ENCODE peak calls at places on chromosomes 11 and 22, in seven cellular contexts. F is A549, A is OCI-LY7, R is breast epithelium, V is lower lobe of right lung, S is HCT116, P is H9. W is an unnamed sample.

GRCh38 chr11:30859709-30860108 is 273.6 kb upstream of the MPPED2 start:
- DNase-seq in S (no peak), F (no peak), R (no peak), A (no peak), V (no peak), P (no peak), W (no peak)

GRCh38 chr11:86672007-86672621 is at the start of gene ME3:
- DNase-seq in V (peak), A (no peak), F (peak), S (no peak), R (peak), P (peak), W (peak)

GRCh38 chr22:20243545-20244249 is 24.4 kb downstream of the RTN4R start:
- DNase-seq in P (peak), R (peak), S (no peak), A (peak), V (peak), F (peak), W (no peak)

GRCh38 chr11:77779935-77780334 is 40.6 kb downstream of the RSF1 start:
- DNase-seq in F (no peak), S (no peak), A (no peak), V (no peak), P (no peak), R (no peak), W (peak)

GRCh38 chr11:74288161-74288560 is 23.3 kb downstream of the P4HA3 start:
- DNase-seq in F (peak), V (no peak), P (no peak), S (no peak), A (no peak), R (no peak), W (peak)

GRCh38 chr11:21567628-21568290 is 625.1 kb upstream of the ANO5 start:
- DNase-seq in P (no peak), V (no peak), F (no peak), S (no peak), R (no peak), A (no peak), W (no peak)

GRCh38 chr22:49147617-49148175 is 680.0 kb downstream of the BRD1 start:
- DNase-seq in S (no peak), V (no peak), R (no peak), P (no peak), F (no peak), A (no peak), W (no peak)

GRCh38 chr11:48064306-48064705 is 83.9 kb downstream of the PTPRJ start:
- DNase-seq in S (no peak), A (no peak), V (no peak), P (no peak), R (no peak), F (no peak), W (peak)

GRCh38 chr22:31491218-31491962 is 1.7 kb upstream of the EIF4ENIF1 start:
- DNase-seq in V (no peak), P (peak), S (no peak), F (no peak), R (no peak), A (no peak), W (no peak)

GRCh38 chr22:48827904-48828555 is 999.6 kb downstream of the BRD1 start:
- DNase-seq in V (no peak), P (no peak), F (no peak), R (no peak), S (no peak), A (no peak), W (no peak)

GRCh38 chr22:42719656-42720262 is 911 bp downstream of the A4GALT start:
- DNase-seq in R (no peak), P (no peak), F (no peak), A (peak), S (no peak), V (no peak), W (no peak)

GRCh38 chr11:110079726-110080125 is 13.5 kb upstream of the ZC3H12C start:
- DNase-seq in S (no peak), A (no peak), F (no peak), V (no peak), R (no peak), P (no peak), W (no peak)

GRCh38 chr11:134606251-134606650 is 194.2 kb upstream of the B3GAT1 start:
- DNase-seq in V (no peak), R (no peak), S (no peak), P (no peak), F (no peak), A (no peak), W (no peak)

GRCh38 chr11:13152736-13153541 is 124.7 kb upstream of the BMAL1 start:
- DNase-seq in R (no peak), F (peak), P (no peak), S (no peak), A (no peak), V (no peak), W (no peak)

GRCh38 chr11:95764267-95764898 is 25.2 kb downstream of the FAM76B start:
- DNase-seq in A (peak), V (no peak), S (peak), F (peak), P (no peak), R (no peak), W (no peak)

GRCh38 chr22:21755855-21756284 is 20.3 kb upstream of the YPEL1 start:
- DNase-seq in R (no peak), S (no peak), P (no peak), F (no peak), V (no peak), A (no peak), W (no peak)

GRCh38 chr11:96483550-96483949 is 93.7 kb downstream of the JRKL start:
- DNase-seq in A (no peak), S (no peak), R (no peak), P (no peak), V (no peak), F (no peak), W (no peak)

GRCh38 chr11:122791411-122791810 is 46.9 kb upstream of the CRTAM start:
- DNase-seq in S (no peak), V (no peak), F (no peak), R (no peak), A (no peak), P (no peak), W (peak)

GRCh38 chr22:48752451-48753380 is 1075.0 kb downstream of the BRD1 start:
- DNase-seq in V (no peak), S (no peak), R (no peak), A (no peak), F (no peak), P (peak), W (no peak)

GRCh38 chr11:103863497-103863896 is 172.9 kb upstream of the DDI1 start:
- DNase-seq in V (no peak), R (no peak), A (no peak), P (no peak), F (no peak), S (no peak), W (no peak)

GRCh38 chr11:134276396-134277175 is 407 bp downstream of the GLB1L3 start:
- DNase-seq in R (peak), P (peak), F (no peak), V (no peak), A (no peak), S (no peak), W (no peak)

GRCh38 chr22:23266780-23267179 is 86.5 kb downstream of the BCR start:
- DNase-seq in R (no peak), V (no peak), F (no peak), P (no peak), A (no peak), S (no peak), W (no peak)

GRCh38 chr11:105177658-105178057 is 38.1 kb upstream of the CARD18 start:
- DNase-seq in A (no peak), V (no peak), F (no peak), P (no peak), S (no peak), R (no peak), W (no peak)

GRCh38 chr11:3836903-3837302 is 3.9 kb downstream of the RHOG start:
- DNase-seq in V (peak), P (no peak), R (no peak), A (peak), F (no peak), S (no peak), W (no peak)

GRCh38 chr22:39308614-39309363 is 10.6 kb downstream of the RPL3 start:
- DNase-seq in S (peak), A (no peak), F (peak), R (peak), P (peak), V (peak), W (peak)

GRCh38 chr11:101582242-101583052 is 1.4 kb downstream of the TRPC6 start:
- DNase-seq in R (no peak), F (peak), S (no peak), V (no peak), P (no peak), A (no peak), W (no peak)

GRCh38 chr22:18983120-18983651 is 47.1 kb upstream of the PRODH start:
- DNase-seq in F (no peak), R (no peak), A (no peak), P (no peak), S (no peak), V (peak), W (no peak)

GRCh38 chr22:39098576-39098975 is 1.5 kb downstream of the APOBEC3H start:
- DNase-seq in V (no peak), P (no peak), S (no peak), A (no peak), R (no peak), F (no peak), W (no peak)

GRCh38 chr11:74055938-74056337 is 47.1 kb upstream of the UCP3 start:
- DNase-seq in A (no peak), S (peak), P (no peak), R (no peak), F (peak), V (no peak), W (no peak)

GRCh38 chr11:36622431-36623136 is 24.5 kb upstream of the RAG2 start:
- DNase-seq in P (no peak), V (no peak), A (peak), R (no peak), S (peak), F (peak), W (no peak)

GRCh38 chr11:117862019-117862725 is 14.3 kb downstream of the FXYD6 start:
- DNase-seq in F (no peak), P (no peak), R (no peak), S (no peak), V (no peak), A (no peak), W (no peak)

GRCh38 chr22:19147193-19147780 is 2.8 kb downstream of the GSC2 start:
- DNase-seq in V (no peak), F (no peak), R (no peak), S (no peak), A (no peak), P (no peak), W (no peak)

GRCh38 chr11:1307163-1307870 is 2.1 kb downstream of the TOLLIP start:
- DNase-seq in S (no peak), F (no peak), R (no peak), V (peak), P (no peak), A (no peak), W (no peak)

GRCh38 chr11:64859542-64860414 is 15.3 kb upstream of the CDC42BPG start:
- DNase-seq in S (no peak), P (no peak), R (no peak), A (peak), V (no peak), F (no peak), W (no peak)

GRCh38 chr11:18791175-18792065 is at the start of gene PTPN5:
- DNase-seq in S (no peak), R (no peak), A (no peak), V (no peak), P (peak), F (no peak), W (no peak)

GRCh38 chr22:41923595-41924276 is 2.9 kb downstream of the TNFRSF13C start:
- DNase-seq in V (no peak), R (no peak), A (no peak), F (no peak), P (no peak), S (no peak), W (no peak)

GRCh38 chr11:503179-503981 is 3.7 kb downstream of the RNH1 start:
- DNase-seq in V (peak), S (no peak), P (no peak), F (no peak), A (no peak), R (no peak), W (no peak)

DNA sequence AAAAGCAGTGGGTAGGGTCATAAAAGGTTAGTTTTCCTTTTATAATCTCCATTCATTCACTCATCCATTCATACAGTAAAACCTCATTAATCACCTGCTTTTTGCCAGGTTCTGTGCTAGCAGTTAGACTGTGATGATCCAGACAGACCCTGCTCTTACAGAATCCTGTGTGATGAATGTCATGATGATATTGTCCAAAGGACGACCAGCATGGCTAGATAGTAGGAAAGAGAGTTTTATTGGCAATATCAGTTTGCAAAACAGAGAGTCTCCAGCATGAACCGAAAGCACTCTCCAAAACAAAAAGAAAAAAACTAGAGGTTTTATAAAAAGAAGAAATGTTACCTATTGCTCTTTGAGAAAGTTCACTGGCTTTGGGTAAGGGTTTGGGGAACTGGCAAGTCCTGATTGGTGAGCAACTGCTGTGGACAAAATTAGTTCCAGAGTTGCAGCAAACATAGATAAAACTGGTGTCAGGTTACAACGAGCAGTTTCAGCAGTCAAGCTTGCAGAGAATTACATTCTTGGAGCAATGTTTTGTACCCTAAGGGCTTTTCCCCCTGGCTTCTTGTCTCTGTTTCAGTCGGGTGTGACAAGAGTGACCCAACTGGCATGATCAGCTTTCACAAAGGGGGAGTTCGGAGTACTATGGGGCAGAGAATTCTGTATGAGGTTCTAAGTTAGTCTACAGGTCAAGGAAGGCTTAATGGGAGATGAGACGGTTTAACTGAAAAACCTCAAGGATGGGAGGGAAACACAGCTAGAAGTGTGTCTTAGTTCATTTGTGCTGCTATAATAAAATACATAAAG is 58.3 kb downstream of the HSD17B12 start:
- DNase-seq in R (no peak), A (no peak), P (no peak), S (peak), F (no peak), V (no peak), W (peak)
- H3K27ac ChIP-seq in R (no peak), A (no peak), P (no peak), S (peak), F (no peak), V (no peak), W (peak)

DNA sequence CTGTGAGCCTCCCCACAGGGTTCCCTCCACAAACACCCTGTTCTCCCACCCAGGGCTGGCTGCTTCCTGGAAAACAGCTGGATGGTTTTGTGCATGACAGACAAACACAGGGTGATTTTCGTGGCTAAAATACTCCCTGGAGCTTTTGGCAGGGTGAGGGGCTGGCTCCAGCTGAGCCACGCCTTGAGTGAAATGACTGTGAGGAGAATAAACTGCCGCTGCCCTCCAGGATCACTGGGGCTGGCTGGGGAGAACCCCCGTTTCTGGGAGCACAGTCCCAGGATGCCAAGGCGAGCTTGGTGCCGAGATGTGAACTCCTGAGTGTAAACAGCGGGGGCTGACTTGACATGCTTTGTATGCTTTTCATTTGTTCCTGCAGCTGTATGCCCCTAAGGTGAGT is 20.3 kb upstream of the PPP6R3 start:
- DNase-seq in V (no peak), A (no peak), S (no peak), P (no peak), F (no peak), R (no peak), W (no peak)
- H3K27ac ChIP-seq in V (no peak), A (no peak), S (no peak), P (no peak), F (no peak), R (no peak), W (no peak)

GRCh38 chr11:46718155-46719019 is 626 bp upstream of the F2 start:
- DNase-seq in R (no peak), S (no peak), P (no peak), F (peak), A (peak), V (no peak), W (no peak)
- H3K27ac ChIP-seq in R (no peak), S (no peak), P (no peak), F (peak), A (no peak), V (no peak), W (no peak)

DNA sequence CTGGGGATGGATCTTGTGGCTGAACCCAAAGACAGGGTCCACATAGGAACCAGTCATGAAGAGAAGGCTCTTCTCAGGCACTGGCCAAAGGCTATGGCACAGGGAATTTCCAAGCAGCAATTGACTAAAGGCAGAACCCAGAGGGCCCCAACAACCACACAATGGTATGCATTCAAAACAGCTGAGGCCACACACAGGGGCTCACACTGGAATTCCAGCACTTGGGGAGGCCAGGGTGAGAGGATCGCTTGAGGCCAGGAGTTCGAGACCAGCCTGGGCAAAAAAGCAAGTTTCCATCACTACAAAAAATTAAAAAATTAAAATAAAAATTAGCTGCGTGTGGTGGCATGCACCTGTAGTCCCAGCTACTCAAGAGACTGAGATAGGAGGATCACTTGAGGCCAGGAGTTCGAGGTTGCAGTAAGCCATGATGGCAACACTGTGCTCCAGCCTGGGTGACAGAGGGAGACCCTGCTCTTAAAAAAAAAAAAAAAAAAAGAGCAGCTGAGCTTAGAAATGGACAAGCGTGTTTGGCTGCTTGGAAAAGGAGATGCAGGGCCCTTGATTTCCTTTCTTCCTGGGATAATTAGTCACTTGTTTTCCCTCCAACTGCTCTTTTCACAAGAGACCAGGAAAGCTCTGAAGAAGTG is 44.6 kb downstream of the MYH9 start:
- DNase-seq in S (no peak), A (no peak), V (no peak), P (no peak), F (no peak), R (no peak), W (no peak)
- H3K27ac ChIP-seq in S (no peak), A (no peak), V (peak), P (no peak), F (peak), R (peak), W (no peak)

GRCh38 chr22:26672060-26672471 is 14.7 kb downstream of the MIAT start:
- DNase-seq in F (no peak), R (no peak), A (no peak), S (no peak), P (no peak), V (no peak), W (no peak)

GRCh38 chr22:26671317-26672059 is 14.1 kb downstream of the MIAT start:
- DNase-seq in A (peak), S (no peak), R (peak), V (peak), P (no peak), F (no peak), W (no peak)

GRCh38 chr22:26670459-26670858 is 13.1 kb downstream of the MIAT start:
- DNase-seq in P (no peak), V (no peak), S (no peak), A (no peak), F (no peak), R (no peak), W (no peak)

GRCh38 chr22:26667140-26667539 is 9.8 kb downstream of the MIAT start:
- DNase-seq in P (no peak), R (no peak), F (no peak), S (no peak), V (no peak), A (no peak), W (no peak)

GRCh38 chr22:26669060-26669481 is 11.7 kb downstream of the MIAT start:
- DNase-seq in F (no peak), S (peak), P (peak), A (peak), R (no peak), V (no peak), W (peak)
- H3K27ac ChIP-seq in F (peak), S (no peak), P (no peak), A (no peak), R (no peak), V (no peak), W (no peak)

DNA sequence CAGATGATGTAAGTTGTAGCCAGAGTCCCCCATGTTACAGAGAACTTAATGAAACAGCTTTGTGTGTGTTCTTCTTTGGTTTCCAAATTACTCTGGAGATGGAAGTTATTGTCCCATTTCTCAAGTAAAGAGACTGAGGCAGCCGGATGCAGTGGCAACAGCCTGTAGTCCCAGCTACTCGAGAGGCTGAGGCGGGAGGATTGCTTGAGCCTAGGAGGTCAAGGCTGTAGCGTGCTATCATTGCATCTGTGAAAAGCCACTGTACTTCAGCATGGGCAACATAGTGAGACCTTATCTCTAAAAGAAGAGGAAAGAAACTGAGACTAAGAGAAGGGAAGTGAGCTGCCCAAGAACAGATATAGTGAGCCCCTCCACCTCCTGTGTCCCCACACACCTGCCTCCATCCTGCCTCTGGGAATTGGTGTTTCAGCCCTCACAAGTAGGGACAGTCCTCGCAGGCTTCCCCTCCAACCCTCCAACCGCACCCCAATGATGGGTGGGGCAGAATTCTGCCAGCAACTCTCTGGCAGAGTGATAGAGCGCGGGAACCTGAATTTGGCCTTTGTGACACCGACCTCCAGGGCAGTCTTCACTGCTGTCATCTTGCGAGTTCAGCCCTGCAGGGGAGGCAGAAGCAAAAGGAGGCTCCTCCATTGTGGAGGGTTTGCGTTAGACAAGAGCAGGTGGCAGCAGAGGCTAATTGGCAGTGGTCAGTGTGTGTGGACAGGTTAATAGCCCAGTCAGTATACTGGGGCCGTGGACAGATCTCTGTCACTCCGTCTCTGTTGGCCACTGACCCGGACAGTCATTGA is 1.6 kb downstream of the PDXP start:
- DNase-seq in V (no peak), A (peak), P (no peak), F (no peak), R (no peak), S (no peak), W (no peak)
- H3K27ac ChIP-seq in V (peak), A (peak), P (no peak), F (peak), R (peak), S (no peak), W (no peak)